ENCODE peak calls at places on chromosomes 13 and 19, in four cellular contexts. C is NCI-H1105, P is AG10803, Z is neuronal stem cell. F is an unnamed sample.

GRCh38 chr13:61684976-61685682 is 269.5 kb upstream of the PCDH20 start:
- DNase-seq in Z (no peak), C (no peak), P (no peak), F (no peak)

GRCh38 chr19:51063664-51064063 is 1.2 kb downstream of the KLK13 start:
- DNase-seq in P (no peak), Z (no peak), C (no peak), F (no peak)

GRCh38 chr13:24692541-24692940 is 12.3 kb downstream of the ATP12A start:
- DNase-seq in C (no peak), P (peak; percentile 65), Z (no peak), F (peak; percentile 44)

GRCh38 chr19:55958356-55958755 is 10.7 kb downstream of the NLRP8 start:
- DNase-seq in Z (no peak), P (no peak), C (no peak), F (no peak)

GRCh38 chr19:18915639-18916038 is 3.5 kb downstream of the COPE start:
- DNase-seq in P (peak; percentile 55), Z (no peak), C (no peak), F (peak; percentile 48)

GRCh38 chr19:5131866-5132561 is 163.1 kb downstream of the KDM4B start:
- DNase-seq in C (no peak), Z (peak; percentile 49), P (no peak), F (no peak)

GRCh38 chr13:32314968-32315254 is 252 bp downstream of the ZAR1L start:
- DNase-seq in P (peak; percentile 54), Z (peak; percentile 8), C (no peak), F (peak; percentile 44)

GRCh38 chr13:113474179-113474578 is 16.3 kb downstream of the DCUN1D2 start:
- DNase-seq in C (no peak), P (peak; percentile 86), Z (no peak), F (peak; percentile 89)

GRCh38 chr19:45403781-45404556 is 900 bp downstream of the PPP1R13L start:
- DNase-seq in P (peak; percentile 31), Z (no peak), C (peak; percentile 35), F (peak; percentile 63)

GRCh38 chr13:76884167-76884566 is 2.0 kb downstream of the KCTD12 start:
- DNase-seq in Z (no peak), C (no peak), P (peak; percentile 42), F (no peak)

GRCh38 chr13:40069173-40070044 is 413.9 kb downstream of the COG6 start:
- DNase-seq in C (peak; percentile 19), Z (peak; percentile 61), P (peak; percentile 57), F (peak; percentile 69)

GRCh38 chr19:41871573-41872383 is 5.3 kb upstream of the CD79A start:
- DNase-seq in P (no peak), Z (no peak), C (no peak), F (no peak)

GRCh38 chr13:52162279-52163101 is 3.1 kb upstream of the NEK3 start:
- DNase-seq in Z (peak; percentile 21), C (no peak), P (no peak), F (peak; percentile 69)

GRCh38 chr13:43143591-43143990 is 120.2 kb downstream of the DNAJC15 start:
- DNase-seq in Z (no peak), P (no peak), C (no peak), F (peak; percentile 9)

GRCh38 chr13:112929778-112930055 is 39.3 kb upstream of the MCF2L start:
- DNase-seq in C (no peak), Z (no peak), P (no peak), F (no peak)

GRCh38 chr19:46608581-46609345 is 7.6 kb downstream of the CALM3 start:
- DNase-seq in P (no peak), C (no peak), Z (no peak), F (no peak)

GRCh38 chr13:67416047-67416925 is 186.2 kb upstream of the PCDH9 start:
- DNase-seq in C (no peak), P (peak; percentile 1), Z (peak; percentile 6), F (no peak)

GRCh38 chr19:10118960-10119359 is 739 bp downstream of the EIF3G start:
- DNase-seq in Z (no peak), C (no peak), P (peak; percentile 17), F (peak; percentile 19)

GRCh38 chr19:17420267-17420924 is 549 bp downstream of the MVB12A start:
- DNase-seq in P (no peak), Z (no peak), C (peak; percentile 27), F (peak; percentile 41)

GRCh38 chr19:48501446-48501960 is 10.1 kb downstream of the LMTK3 start:
- DNase-seq in Z (no peak), P (no peak), C (peak; percentile 96), F (no peak)

GRCh38 chr13:36706755-36707154 is 32.9 kb downstream of the SERTM1 start:
- DNase-seq in Z (no peak), C (no peak), P (peak; percentile 75), F (peak; percentile 82)

GRCh38 chr19:19386373-19386869 is 19.1 kb upstream of the GATAD2A start:
- DNase-seq in P (no peak), C (no peak), Z (no peak), F (no peak)

GRCh38 chr19:19488875-19489690 is 26.3 kb downstream of the TSSK6 start:
- DNase-seq in C (peak; percentile 89), P (peak; percentile 96), Z (peak; percentile 66), F (peak; percentile 94)

GRCh38 chr19:3389876-3390361 is 23.5 kb downstream of the NFIC start:
- DNase-seq in C (peak; percentile 86), P (peak; percentile 77), Z (no peak), F (peak; percentile 75)

GRCh38 chr13:98022210-98022609 is 68.7 kb downstream of the IPO5 start:
- DNase-seq in C (no peak), Z (no peak), P (peak; percentile 89), F (peak; percentile 97)

GRCh38 chr13:28140433-28141125 is 2.2 kb downstream of the PAN3 start:
- DNase-seq in P (no peak), Z (no peak), C (no peak), F (peak; percentile 18)

GRCh38 chr13:46550822-46551221 is 2.1 kb upstream of the LRCH1 start:
- DNase-seq in Z (no peak), C (no peak), P (no peak), F (no peak)

GRCh38 chr13:27276188-27276587 is 5.6 kb downstream of the RASL11A start:
- DNase-seq in P (peak; percentile 82), C (no peak), Z (no peak), F (peak; percentile 83)

GRCh38 chr19:2602391-2603181 is 99.9 kb downstream of the GNG7 start:
- DNase-seq in C (no peak), P (peak; percentile 100), Z (no peak), F (peak; percentile 98)

GRCh38 chr13:77507931-77508776 is 27.4 kb upstream of the SCEL start:
- DNase-seq in C (peak; percentile 43), P (peak; percentile 85), Z (no peak), F (peak; percentile 66)

GRCh38 chr19:13376537-13376936 is 129.7 kb downstream of the CACNA1A start:
- DNase-seq in C (no peak), Z (no peak), P (no peak), F (no peak)

GRCh38 chr19:8575467-8575997 is 1.7 kb downstream of the MYO1F start:
- DNase-seq in P (peak; percentile 39), C (no peak), Z (no peak), F (peak; percentile 38)